ENCODE peak calls at places on chromosomes 5 and 9, in seven cellular contexts. A is activated CD4-positive, alpha-beta T cell treated with anti-CD3 and anti-CD28 coated beads, Interleukin-2, amount 50 U/mL, for 1 hour; N is EL; Z is stimulated activated CD8-positive, alpha-beta memory T cell treated with anti-CD3 and anti-CD28 coated beads, Interleukin-2, amount 100 ng/mL, for 48 hours; F is stimulated activated CD4-positive, alpha-beta T cell treated with anti-CD3 and anti-CD28 coated beads, Interleukin-15, amount 100 ng/mL, for 1 hour; B is GM12865; D is sciatic nerve. E is an unnamed sample.

GRCh38 chr5:57232293-57233033 is 58.6 kb downstream of the GPBP1 start:
- DNase-seq in A (no peak), N (no peak), Z (no peak), F (no peak), B (no peak), D (no peak), E (no peak)

GRCh38 chr5:176446884-176447537 is 1.2 kb upstream of the FAF2 start:
- DNase-seq in A (peak; percentile 1), N (peak; percentile 5), Z (no peak), F (no peak), B (peak; percentile 3), D (peak; percentile 62), E (no peak)

GRCh38 chr9:70552561-70552960 is 138.1 kb upstream of the KLF9 start:
- DNase-seq in A (no peak), N (no peak), Z (no peak), F (no peak), B (no peak), D (no peak), E (no peak)

GRCh38 chr5:61662670-61663069 is 330.6 kb downstream of the ZSWIM6 start:
- DNase-seq in A (no peak), N (no peak), Z (no peak), F (no peak), B (no peak), D (no peak), E (no peak)

GRCh38 chr5:88875609-88876234 is 7.3 kb downstream of the MEF2C start:
- DNase-seq in A (no peak), N (no peak), Z (no peak), F (no peak), B (peak; percentile 66), D (no peak), E (no peak)

GRCh38 chr5:81435023-81435422 is 41.1 kb upstream of the ACOT12 start:
- DNase-seq in A (no peak), N (no peak), Z (no peak), F (no peak), B (no peak), D (no peak), E (no peak)

GRCh38 chr5:395156-395920 is 47.6 kb upstream of the EXOC3 start:
- DNase-seq in A (no peak), N (peak; percentile 94), Z (no peak), F (no peak), B (no peak), D (peak; percentile 50), E (peak; percentile 29)

GRCh38 chr5:59286510-59286909 is 607.0 kb downstream of the PDE4D start:
- DNase-seq in A (no peak), N (no peak), Z (no peak), F (no peak), B (no peak), D (no peak), E (no peak)

GRCh38 chr5:103918668-103919367 is 356.2 kb upstream of the NUDT12 start:
- DNase-seq in A (no peak), N (peak; percentile 77), Z (no peak), F (no peak), B (no peak), D (no peak), E (no peak)

GRCh38 chr9:34559616-34560546 is 29.6 kb downstream of the CNTFR start:
- DNase-seq in A (no peak), N (peak; percentile 59), Z (no peak), F (no peak), B (no peak), D (no peak), E (no peak)

GRCh38 chr9:76810377-76810957 is 46.2 kb downstream of the PCA3 start:
- DNase-seq in A (no peak), N (peak; percentile 64), Z (no peak), F (no peak), B (peak; percentile 69), D (no peak), E (peak; percentile 42)

GRCh38 chr9:128552744-128553221 is 396 bp downstream of the SPTAN1 start:
- DNase-seq in A (no peak), N (no peak), Z (no peak), F (peak; percentile 34), B (peak; percentile 50), D (peak; percentile 81), E (no peak)

GRCh38 chr9:130298663-130299279 is 33.2 kb downstream of the HMCN2 start:
- DNase-seq in A (no peak), N (no peak), Z (no peak), F (no peak), B (no peak), D (no peak), E (no peak)

GRCh38 chr5:177403194-177403825 is 2.8 kb upstream of the PFN3 start:
- DNase-seq in A (peak; percentile 55), N (no peak), Z (peak; percentile 13), F (peak; percentile 30), B (peak; percentile 55), D (no peak), E (no peak)

GRCh38 chr5:38724301-38725030 is 121.3 kb upstream of the OSMR start:
- DNase-seq in A (no peak), N (peak; percentile 59), Z (no peak), F (no peak), B (no peak), D (no peak), E (no peak)

GRCh38 chr5:169147542-169147941 is 153.4 kb downstream of the SLIT3 start:
- DNase-seq in A (no peak), N (no peak), Z (no peak), F (no peak), B (no peak), D (no peak), E (no peak)

GRCh38 chr9:125889122-125889523 is 141.9 kb downstream of the PBX3 start:
- DNase-seq in A (peak; percentile 0), N (peak; percentile 22), Z (no peak), F (no peak), B (no peak), D (peak; percentile 57), E (no peak)

GRCh38 chr9:101620452-101620851 is 25.7 kb upstream of the PPP3R2 start:
- DNase-seq in A (no peak), N (no peak), Z (no peak), F (no peak), B (no peak), D (no peak), E (no peak)

E was measured in glomerular endothelial cell.